ENCODE peak calls at places on chromosomes 5 and 9, in six cellular contexts. J is HCT116, L is Karpas-422, K is SK-N-SH, S is GM23248, C is MM.1S. T is an unnamed sample.

GRCh38 chr9:83937861-83938455 is 16.7 kb upstream of the KIF27 start:
- DNase-seq in C (peak; percentile 75), L (peak; percentile 92), S (peak; percentile 74), K (peak; percentile 54), J (peak; percentile 62), T (peak; percentile 87)

GRCh38 chr9:110996436-110997224 is 41.6 kb downstream of the LPAR1 start:
- DNase-seq in C (no peak), L (no peak), S (peak; percentile 77), K (no peak), J (no peak), T (no peak)

GRCh38 chr5:42720242-42720641 is 36.4 kb upstream of the CCDC152 start:
- DNase-seq in L (no peak), K (no peak), C (no peak), S (no peak), J (no peak), T (no peak)

GRCh38 chr5:169020102-169020501 is 280.8 kb downstream of the SLIT3 start:
- DNase-seq in K (peak; percentile 18), C (no peak), L (no peak), S (peak; percentile 32), J (peak; percentile 8), T (no peak)

GRCh38 chr9:4143951-4144717 is 155.7 kb downstream of the GLIS3 start:
- DNase-seq in J (no peak), L (no peak), S (peak; percentile 78), C (no peak), K (no peak), T (peak; percentile 76)

GRCh38 chr9:5592904-5593303 is 36.0 kb upstream of the RIC1 start:
- DNase-seq in J (no peak), C (no peak), K (no peak), S (no peak), L (no peak), T (no peak)

GRCh38 chr5:124257048-124257447 is 489.4 kb downstream of the ZNF608 start:
- DNase-seq in S (no peak), J (no peak), C (no peak), K (no peak), L (no peak), T (no peak)

GRCh38 chr5:52989025-52989780 is at the start of gene ITGA2:
- DNase-seq in S (peak; percentile 76), K (peak; percentile 77), J (peak; percentile 36), L (no peak), C (peak; percentile 48), T (peak; percentile 75)

GRCh38 chr5:32852535-32852934 is 141.4 kb downstream of the NPR3 start:
- DNase-seq in L (peak; percentile 49), J (no peak), K (no peak), C (no peak), S (peak; percentile 29), T (peak; percentile 53)

GRCh38 chr9:136050706-136051567 is 44.2 kb downstream of the NACC2 start:
- DNase-seq in C (no peak), J (no peak), K (peak; percentile 81), L (no peak), S (no peak), T (no peak)

GRCh38 chr9:134676886-134677285 is 35.3 kb downstream of the COL5A1 start:
- DNase-seq in S (no peak), L (peak; percentile 17), K (no peak), J (no peak), C (no peak), T (no peak)

GRCh38 chr9:134678671-134679443 is 37.3 kb downstream of the COL5A1 start:
- DNase-seq in L (no peak), J (no peak), S (no peak), C (no peak), K (no peak), T (no peak)

GRCh38 chr9:134678206-134678605 is 36.6 kb downstream of the COL5A1 start:
- DNase-seq in C (no peak), J (no peak), K (no peak), S (no peak), L (no peak), T (no peak)

GRCh38 chr9:134679616-134680392 is 38.2 kb downstream of the COL5A1 start:
- DNase-seq in L (no peak), S (no peak), K (no peak), C (no peak), J (no peak), T (no peak)

DNA sequence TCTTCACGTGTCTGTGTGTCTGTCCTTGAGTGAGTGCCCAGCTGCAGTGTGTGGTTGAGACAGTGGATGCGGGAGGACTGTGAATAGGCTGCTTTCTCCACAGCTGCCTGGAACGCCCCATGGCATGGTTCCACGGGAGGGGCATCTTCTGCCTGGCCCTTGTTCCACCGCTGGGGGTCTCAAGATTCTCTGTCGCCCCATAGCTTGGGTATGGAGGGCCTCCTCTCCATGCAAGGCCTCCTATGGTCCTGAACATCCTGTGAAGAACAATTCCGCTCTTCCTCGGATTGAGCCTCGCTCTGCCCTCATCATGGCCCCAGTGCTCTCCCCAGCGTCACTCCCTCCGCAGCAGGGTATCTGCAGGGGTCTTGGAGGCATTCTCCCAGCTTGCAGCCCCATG is 36.1 kb downstream of the COL5A1 start:
- DNase-seq in K (no peak), L (no peak), S (no peak), C (no peak), J (no peak), T (no peak)
- H3K9me2 ChIP-seq in K (no peaks in the 10 kb centered on the region), L (no peaks in the 10 kb centered on the region), S (no peaks in the 10 kb centered on the region), C (no peaks in the 10 kb centered on the region), J (no peaks in the 10 kb centered on the region), T (no peaks in the 10 kb centered on the region)

GRCh38 chr5:177372910-177373309 is 11.3 kb upstream of the SLC34A1 start:
- DNase-seq in C (no peak), S (no peak), J (no peak), L (no peak), K (no peak), T (no peak)

GRCh38 chr5:177370488-177371119 is 12.9 kb downstream of the RGS14 start:
- DNase-seq in J (peak; percentile 94), K (peak; percentile 92), S (peak; percentile 94), L (peak; percentile 91), C (peak; percentile 93), T (peak; percentile 94)

GRCh38 chr5:177371120-177371537 is 13.1 kb upstream of the SLC34A1 start:
- DNase-seq in S (no peak), J (no peak), K (no peak), L (no peak), C (no peak), T (no peak)

GRCh38 chr5:177372534-177372896 is 11.7 kb upstream of the SLC34A1 start:
- DNase-seq in C (no peak), J (no peak), L (no peak), S (no peak), K (no peak), T (no peak)

DNA sequence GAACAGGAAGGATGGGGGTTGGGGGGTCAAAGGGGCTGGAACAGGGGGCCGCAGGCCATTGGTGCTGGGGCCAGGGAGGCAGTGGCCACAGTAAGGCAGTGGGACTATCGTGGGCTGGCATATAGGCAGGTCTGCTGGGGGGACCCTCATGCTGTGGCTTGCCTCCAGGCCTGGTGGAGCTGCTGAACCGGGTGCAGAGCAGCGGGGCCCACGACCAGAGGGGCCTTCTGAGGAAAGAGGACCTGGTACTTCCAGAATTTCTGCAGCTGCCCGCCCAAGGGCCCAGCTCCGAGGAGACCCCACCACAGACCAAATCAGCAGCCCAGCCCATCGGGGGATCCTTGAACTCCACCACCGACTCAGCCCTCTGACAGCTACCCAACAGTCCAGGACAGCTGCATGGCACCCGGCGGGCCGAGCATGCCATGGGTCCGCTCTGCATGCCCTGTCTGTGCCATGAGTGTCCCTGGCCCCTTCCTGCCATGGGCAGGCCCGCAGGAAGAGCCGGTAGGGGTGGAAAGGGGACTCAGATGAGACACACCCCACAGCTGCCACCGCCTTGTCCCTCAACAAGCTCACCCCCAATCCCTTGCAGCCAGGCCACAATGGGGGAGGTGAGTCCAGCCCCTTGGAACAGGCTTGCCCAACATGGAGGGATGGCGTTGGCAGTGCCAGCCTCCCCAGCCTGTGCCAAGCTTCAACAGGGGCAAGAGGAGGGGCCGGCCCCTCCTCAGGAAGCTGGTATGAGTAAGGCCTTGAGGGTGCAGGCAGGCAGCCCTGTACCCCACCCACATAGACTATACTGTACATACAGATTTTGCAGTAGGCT is 12.3 kb upstream of the SLC34A1 start:
- DNase-seq in J (no peak), L (no peak), C (no peak), S (no peak), K (no peak), T (no peak)
- H3K4me3 ChIP-seq in J (peak overlapping the region; percentile 74), L (peak overlapping the region; percentile 62), C (no peak overlapping the region), S (peak overlapping the region; percentile 64), K (peak overlapping the region; percentile 56), T (peak overlapping the region; percentile 74)

GRCh38 chr5:157447246-157447645 is 12.8 kb upstream of the NIPAL4 start:
- DNase-seq in C (no peak), K (no peak), L (peak; percentile 34), J (no peak), S (no peak), T (peak; percentile 47)
- H3K9ac ChIP-seq in C (no peak overlapping the region), K (no peak overlapping the region), L (no peak overlapping the region), J (no peak overlapping the region), S (no peak overlapping the region), T (no peak overlapping the region)

GRCh38 chr9:82894961-82895902 is 167.7 kb downstream of the RASEF start:
- DNase-seq in J (no peak), L (no peak), S (no peak), K (peak; percentile 41), C (no peak), T (no peak)
- H3K9me2 ChIP-seq in J (no peaks in the 10 kb centered on the region), L (no peaks in the 10 kb centered on the region), S (no peaks in the 10 kb centered on the region), K (no peaks in the 10 kb centered on the region), C (no peaks in the 10 kb centered on the region), T (no peaks in the 10 kb centered on the region)

T was measured in PC-3.